ENCODE peak calls at places on chromosomes 2 and 18, in ten cellular contexts. Z is foreskin fibroblast, E is epithelial cell of esophagus, U is GM23338, A is astrocyte of the cerebellum, W is neural crest cell, L is MCF 10A, F is lower lobe of right lung, J is kidney epithelial cell, Y is RWPE1. C is an unnamed sample.

GRCh38 chr18:49520661-49521145 is 33.7 kb upstream of the C18orf32 start:
- DNase-seq in Z (peak), E (peak), Y (no peak), J (no peak), L (peak), W (no peak), A (no peak), U (no peak), F (no peak), C (no peak)

GRCh38 chr2:72581560-72582181 is 244.2 kb downstream of the EXOC6B start:
- DNase-seq in F (no peak), Y (no peak), L (no peak), W (no peak), A (no peak), E (no peak), U (peak), J (no peak), Z (no peak), C (no peak)

GRCh38 chr2:172299741-172300140 is 127.6 kb upstream of the ITGA6 start:
- DNase-seq in U (no peak), Z (no peak), E (peak), W (no peak), Y (peak), J (no peak), L (peak), A (no peak), F (no peak), C (no peak)

GRCh38 chr18:69948919-69949537 is 1.4 kb upstream of the CD226 start:
- DNase-seq in E (no peak), L (no peak), Y (no peak), Z (peak), W (no peak), J (no peak), U (peak), A (no peak), F (no peak), C (no peak)

GRCh38 chr2:72291059-72291458 is 143.4 kb upstream of the CYP26B1 start:
- DNase-seq in Y (no peak), W (no peak), U (no peak), A (no peak), E (no peak), J (no peak), L (no peak), F (no peak), Z (no peak), C (no peak)

GRCh38 chr2:36797324-36798070 is 101.0 kb downstream of the VIT start:
- DNase-seq in Z (no peak), L (no peak), U (no peak), A (no peak), J (no peak), E (peak), Y (no peak), F (no peak), W (no peak), C (no peak)

GRCh38 chr2:120432976-120433815 is 87.3 kb downstream of the INHBB start:
- DNase-seq in L (no peak), Y (no peak), J (no peak), U (no peak), F (no peak), W (no peak), A (no peak), E (no peak), Z (no peak), C (peak)

GRCh38 chr18:61957801-61958516 is 65.2 kb upstream of the RNF152 start:
- DNase-seq in A (no peak), W (no peak), U (peak), F (no peak), Z (peak), J (no peak), L (no peak), Y (no peak), E (peak), C (no peak)

GRCh38 chr2:70085711-70086277 is 1.5 kb upstream of the PCBP1 start:
- DNase-seq in W (no peak), E (no peak), Y (no peak), U (peak), J (no peak), F (no peak), L (peak), A (no peak), Z (no peak), C (no peak)

GRCh38 chr2:102120261-102121259 is 22.0 kb upstream of the IL1R1 start:
- DNase-seq in E (no peak), L (no peak), W (no peak), U (no peak), J (no peak), F (no peak), A (no peak), Y (no peak), Z (no peak), C (no peak)

GRCh38 chr2:170163666-170164065 is 14.3 kb upstream of the MYO3B start:
- DNase-seq in W (no peak), J (no peak), L (no peak), Z (no peak), A (no peak), U (no peak), F (no peak), Y (no peak), E (peak), C (no peak)

GRCh38 chr18:37578182-37578678 is 12.6 kb upstream of the CELF4 start:
- DNase-seq in F (no peak), Y (no peak), E (no peak), J (no peak), U (no peak), W (no peak), Z (no peak), L (no peak), A (no peak), C (no peak)

GRCh38 chr18:9763876-9764605 is 55.9 kb downstream of the RAB31 start:
- DNase-seq in Y (no peak), J (no peak), Z (no peak), W (no peak), U (no peak), F (no peak), L (no peak), E (no peak), A (peak), C (no peak)

GRCh38 chr18:13216092-13216582 is 2.4 kb upstream of the LDLRAD4 start:
- DNase-seq in L (peak), J (peak), W (peak), Y (peak), U (peak), E (peak), F (peak), Z (peak), A (peak), C (no peak)

GRCh38 chr18:72460210-72460680 is 83.9 kb downstream of the CBLN2 start:
- DNase-seq in Y (no peak), W (no peak), F (no peak), U (no peak), J (peak), A (peak), E (peak), Z (peak), L (peak), C (no peak)

GRCh38 chr2:165678882-165679281 is 115.2 kb downstream of the GALNT3 start:
- DNase-seq in F (no peak), Y (no peak), A (no peak), L (no peak), J (no peak), Z (no peak), E (no peak), U (peak), W (no peak), C (no peak)

GRCh38 chr2:21155365-21156136 is 31.8 kb downstream of the TDRD15 start:
- DNase-seq in Z (no peak), E (peak), W (no peak), J (no peak), L (no peak), F (no peak), Y (no peak), U (no peak), A (no peak), C (no peak)

GRCh38 chr2:213275265-213275664 is 9.0 kb upstream of the SPAG16 start:
- DNase-seq in J (no peak), Z (no peak), W (no peak), F (no peak), A (no peak), E (peak), Y (no peak), U (no peak), L (no peak), C (no peak)

GRCh38 chr2:20625920-20626697 is 24.8 kb downstream of the HS1BP3 start:
- DNase-seq in Y (no peak), U (no peak), W (no peak), F (peak), A (no peak), E (no peak), J (no peak), Z (no peak), L (no peak), C (no peak)

GRCh38 chr18:58856881-58857280 is 7.8 kb upstream of the ZNF532 start:
- DNase-seq in F (no peak), J (no peak), E (peak), U (no peak), A (no peak), L (peak), W (no peak), Y (peak), Z (peak), C (no peak)

GRCh38 chr2:186592137-186592875 is 2.5 kb downstream of the ITGAV start:
- DNase-seq in W (no peak), Z (no peak), F (no peak), J (no peak), L (no peak), A (no peak), Y (peak), E (peak), U (no peak), C (no peak)

GRCh38 chr2:2719015-2719414 is 387.9 kb upstream of the MYT1L start:
- DNase-seq in F (no peak), W (no peak), Z (no peak), A (no peak), L (no peak), U (no peak), Y (no peak), E (no peak), J (no peak), C (no peak)

GRCh38 chr2:218516614-218517013 is 51.5 kb downstream of the USP37 start:
- DNase-seq in A (no peak), E (peak), Y (no peak), F (no peak), L (peak), U (peak), Z (no peak), J (no peak), W (no peak), C (no peak)

GRCh38 chr2:178484245-178485041 is 4.2 kb downstream of the PLEKHA3 start:
- DNase-seq in E (peak), Z (peak), L (peak), U (no peak), Y (no peak), W (no peak), J (no peak), A (no peak), F (no peak), C (no peak)

GRCh38 chr18:24033644-24034412 is 19.3 kb downstream of the TTC39C start:
- DNase-seq in F (no peak), Y (no peak), W (no peak), J (no peak), E (no peak), A (no peak), U (no peak), Z (no peak), L (no peak), C (no peak)

GRCh38 chr2:219250044-219250781 is 2.8 kb upstream of the TUBA4B start:
- DNase-seq in U (no peak), J (no peak), W (no peak), L (no peak), F (no peak), Y (no peak), A (no peak), E (no peak), Z (no peak), C (no peak)

GRCh38 chr2:189024861-189025618 is 50.9 kb downstream of the COL3A1 start:
- DNase-seq in U (peak), Z (no peak), A (no peak), L (peak), E (peak), Y (no peak), W (no peak), F (no peak), J (no peak), C (no peak)

GRCh38 chr2:20666364-20667150 is at the start of gene GDF7:
- DNase-seq in W (no peak), Z (no peak), J (no peak), E (no peak), Y (no peak), L (no peak), A (no peak), U (peak), F (no peak), C (no peak)

GRCh38 chr2:227234432-227234831 is 70.0 kb downstream of the COL4A3 start:
- DNase-seq in E (no peak), Z (no peak), W (no peak), U (no peak), A (no peak), Y (no peak), F (no peak), J (no peak), L (no peak), C (no peak)

GRCh38 chr2:150312271-150312670 is 175.2 kb downstream of the RND3 start:
- DNase-seq in A (no peak), W (no peak), Y (no peak), J (no peak), L (no peak), U (no peak), Z (no peak), F (no peak), E (no peak), C (no peak)

GRCh38 chr18:47113796-47114540 is 36.3 kb downstream of the HDHD2 start:
- DNase-seq in F (no peak), L (no peak), Z (peak), E (no peak), Y (no peak), U (peak), A (peak), J (no peak), W (no peak), C (no peak)

GRCh38 chr18:45277870-45278269 is 337.4 kb upstream of the SLC14A2 start:
- DNase-seq in J (no peak), A (no peak), Y (no peak), U (no peak), F (no peak), L (no peak), Z (no peak), W (no peak), E (no peak), C (no peak)

GRCh38 chr2:169363570-169364150 is 1.3 kb upstream of the LRP2 start:
- DNase-seq in W (peak), Z (no peak), J (no peak), F (peak), L (no peak), Y (no peak), A (no peak), E (peak), U (peak), C (peak)

GRCh38 chr2:218020966-218021535 is 18.3 kb upstream of the TNS1 start:
- DNase-seq in Y (no peak), W (no peak), L (no peak), U (no peak), Z (no peak), E (no peak), F (no peak), A (no peak), J (no peak), C (no peak)

GRCh38 chr2:6556755-6557154 is 309.0 kb downstream of the CMPK2 start:
- DNase-seq in Y (peak), L (peak), W (no peak), E (peak), A (peak), Z (peak), F (no peak), J (peak), U (no peak), C (no peak)

GRCh38 chr2:205850172-205850571 is 167.9 kb downstream of the NRP2 start:
- DNase-seq in L (no peak), U (no peak), F (no peak), A (no peak), W (no peak), E (no peak), J (no peak), Y (no peak), Z (no peak), C (no peak)

GRCh38 chr2:17791121-17791902 is 24.9 kb upstream of the MSGN1 start:
- DNase-seq in L (no peak), A (peak), J (no peak), E (no peak), U (no peak), Y (no peak), W (no peak), Z (peak), F (no peak), C (no peak)

GRCh38 chr2:39023649-39024048 is 97.2 kb downstream of the SOS1 start:
- DNase-seq in E (no peak), J (no peak), F (no peak), Z (no peak), W (no peak), A (no peak), U (no peak), L (no peak), Y (no peak), C (no peak)

GRCh38 chr2:39022642-39023230 is 98.1 kb downstream of the SOS1 start:
- DNase-seq in L (no peak), E (no peak), Y (no peak), F (no peak), W (no peak), Z (no peak), J (no peak), U (no peak), A (no peak), C (no peak)

GRCh38 chr2:39024833-39025232 is 96.0 kb downstream of the SOS1 start:
- DNase-seq in A (no peak), Z (peak), W (no peak), Y (peak), U (no peak), F (no peak), E (peak), L (peak), J (peak), C (no peak)

DNA sequence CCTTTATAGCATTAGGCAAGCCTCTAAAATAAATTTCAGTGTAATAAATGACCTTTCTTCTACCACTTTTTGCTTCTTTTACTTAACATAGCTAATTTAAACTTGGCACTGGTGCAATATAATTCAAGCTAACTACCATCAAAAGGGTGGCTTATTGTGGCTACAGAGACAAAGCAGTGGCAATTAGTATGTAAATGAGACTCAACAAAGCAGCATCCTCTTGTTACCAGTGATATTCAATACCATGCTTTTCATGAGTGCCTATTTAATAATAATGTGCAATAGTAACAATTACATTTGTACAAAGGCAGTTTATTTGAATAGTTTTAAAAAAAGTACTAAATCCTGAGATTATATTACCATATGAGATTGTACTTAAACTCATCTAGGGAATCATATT is 93.4 kb downstream of the SOS1 start:
- DNase-seq in Z (no peak), U (peak), F (no peak), J (no peak), W (no peak), A (no peak), L (no peak), Y (no peak), E (no peak), C (no peak)
- TF ChIP-seq CTCF in Z (no peak), U (no peak), F (no peak), J (no peak), W (no peak), A (no peak), L (no peak), Y (no peak), E (no peak), C (no peak)

GRCh38 chr2:246489-247145 is 17.2 kb downstream of the SH3YL1 start:
- DNase-seq in Z (peak), A (peak), J (peak), L (peak), F (no peak), Y (peak), W (peak), E (peak), U (peak), C (no peak)
- TF ChIP-seq CTCF in Z (peak), A (peak), J (peak), L (peak), F (peak), Y (peak), W (peak), E (peak), U (peak), C (peak)

DNA sequence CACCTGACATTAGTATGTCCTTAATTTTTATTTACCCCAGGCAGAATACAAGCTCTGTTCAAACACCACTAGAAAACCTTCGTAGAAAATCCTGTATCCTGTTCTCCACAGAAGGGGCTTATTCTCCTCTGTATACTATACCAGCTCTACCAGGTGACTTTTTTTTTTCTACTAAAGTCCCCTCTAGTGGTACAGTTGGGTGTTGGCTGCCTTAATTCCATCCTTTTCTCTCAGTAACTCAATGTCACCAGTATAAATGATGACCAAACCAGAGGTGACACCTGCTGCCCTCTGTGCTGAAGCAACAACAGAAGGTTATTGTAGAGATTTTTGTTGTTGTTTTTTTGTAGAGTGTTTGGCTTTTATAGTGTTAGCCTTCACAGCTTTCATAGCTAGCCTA is 1322.0 kb downstream of the LRP1B start:
- DNase-seq in Z (no peak), J (no peak), U (peak), W (no peak), E (no peak), Y (no peak), F (no peak), A (no peak), L (no peak), C (no peak)
- TF ChIP-seq CTCF in Z (no peak), J (peak), U (peak), W (peak), E (no peak), Y (no peak), F (no peak), A (peak), L (no peak), C (peak)

GRCh38 chr2:60296219-60296955 is 257.1 kb downstream of the BCL11A start:
- DNase-seq in J (no peak), U (no peak), Y (no peak), A (no peak), F (no peak), E (peak), L (no peak), W (no peak), Z (no peak), C (no peak)

GRCh38 chr2:60294901-60295590 is 258.4 kb downstream of the BCL11A start:
- DNase-seq in E (no peak), J (no peak), A (no peak), F (no peak), U (no peak), W (peak), L (no peak), Y (no peak), Z (no peak), C (no peak)

GRCh38 chr2:60297296-60298010 is 256.0 kb downstream of the BCL11A start:
- DNase-seq in L (no peak), F (no peak), Y (no peak), A (no peak), E (peak), U (peak), W (no peak), J (no peak), Z (no peak), C (no peak)

GRCh38 chr2:60292242-60292641 is 261.2 kb downstream of the BCL11A start:
- DNase-seq in Z (no peak), J (no peak), W (no peak), E (no peak), A (no peak), Y (no peak), F (no peak), L (no peak), U (no peak), C (no peak)

GRCh38 chr2:60295591-60295962 is 257.9 kb downstream of the BCL11A start:
- DNase-seq in U (peak), L (no peak), Y (no peak), W (no peak), J (no peak), A (no peak), Z (no peak), E (no peak), F (no peak), C (no peak)
- TF ChIP-seq CTCF in U (peak), L (no peak), Y (no peak), W (no peak), J (no peak), A (no peak), Z (no peak), E (no peak), F (no peak), C (no peak)

GRCh38 chr2:231929961-231930600 is 3.9 kb upstream of the NPPC start:
- DNase-seq in Y (no peak), U (peak), L (no peak), F (no peak), E (no peak), A (no peak), J (no peak), Z (no peak), W (no peak), C (peak)
- TF ChIP-seq CTCF in Y (no peak), U (peak), L (no peak), F (no peak), E (peak), A (peak), J (peak), Z (peak), W (peak), C (peak)

C was measured in type B pancreatic cell.